ENCODE peak calls at places on chromosome 3, in five cellular contexts. N, I, Y, E and H are unnamed samples.
A peak's percentile ranks its signal among the peaks of the same experiment; 100 is the strongest.

GRCh38 chr3:178320481-178321352 is 215.5 kb upstream of the KCNMB2 start:
- DNase-seq in Y (peak; percentile 70), I (peak; percentile 63), N (peak; percentile 82), E (peak; percentile 26), H (no peak)

GRCh38 chr3:9778102-9778501 is 8.4 kb upstream of the CAMK1 start:
- DNase-seq in I (no peak), Y (peak; percentile 48), N (peak; percentile 68), E (peak; percentile 59), H (peak; percentile 28)

GRCh38 chr3:101117981-101118380 is 124.8 kb upstream of the ABI3BP start:
- DNase-seq in I (no peak), E (no peak), N (no peak), Y (peak; percentile 62), H (no peak)

GRCh38 chr3:126715432-126715831 is 11.4 kb downstream of the CHCHD6 start:
- DNase-seq in N (no peak), E (no peak), Y (no peak), I (no peak), H (no peak)

GRCh38 chr3:194308635-194309213 is 42.4 kb downstream of the CPN2 start:
- DNase-seq in N (no peak), I (no peak), E (no peak), Y (no peak), H (no peak)

GRCh38 chr3:71064288-71064975 is 519.1 kb downstream of the FOXP1 start:
- DNase-seq in Y (peak; percentile 75), I (no peak), E (peak; percentile 29), N (peak; percentile 66), H (no peak)

GRCh38 chr3:32401541-32402052 is 9.9 kb downstream of the CMTM7 start:
- DNase-seq in E (peak; percentile 78), I (peak; percentile 69), Y (peak; percentile 84), N (peak; percentile 71), H (no peak)

GRCh38 chr3:118846176-118846575 is 188.5 kb downstream of the IGSF11 start:
- DNase-seq in E (no peak), N (no peak), I (no peak), Y (no peak), H (no peak)

GRCh38 chr3:174957081-174957480 is 97.9 kb downstream of the NAALADL2 start:
- DNase-seq in N (peak; percentile 27), I (no peak), E (no peak), Y (no peak), H (no peak)

GRCh38 chr3:79306939-79307590 is 460.7 kb downstream of the ROBO1 start:
- DNase-seq in I (no peak), N (no peak), Y (no peak), E (no peak), H (no peak)

GRCh38 chr3:41131224-41131623 is 68.1 kb upstream of the CTNNB1 start:
- DNase-seq in Y (no peak), E (no peak), I (no peak), N (peak; percentile 20), H (no peak)

GRCh38 chr3:66618066-66618465 is 117.2 kb upstream of the LRIG1 start:
- DNase-seq in N (peak; percentile 52), Y (no peak), E (no peak), I (no peak), H (peak; percentile 64)

GRCh38 chr3:126313580-126314304 is 43.5 kb downstream of the KLF15 start:
- DNase-seq in Y (peak; percentile 10), N (no peak), E (no peak), I (no peak), H (no peak)

GRCh38 chr3:78517932-78518331 is 1249.9 kb downstream of the ROBO1 start:
- DNase-seq in I (no peak), Y (no peak), N (no peak), E (no peak), H (no peak)

GRCh38 chr3:86969500-86970189 is 21.3 kb downstream of the VGLL3 start:
- DNase-seq in N (no peak), I (no peak), E (peak; percentile 46), Y (peak; percentile 74), H (no peak)

GRCh38 chr3:52447512-52448355 is 2.8 kb upstream of the SEMA3G start:
- DNase-seq in N (no peak), E (no peak), I (no peak), Y (no peak), H (no peak)

GRCh38 chr3:82157952-82158351 is 396.5 kb upstream of the GBE1 start:
- DNase-seq in E (peak; percentile 20), N (peak; percentile 65), I (no peak), Y (peak; percentile 29), H (no peak)

GRCh38 chr3:111151438-111151837 is 79.8 kb downstream of the NECTIN3 start:
- DNase-seq in Y (peak; percentile 24), I (no peak), N (peak; percentile 76), E (no peak), H (peak; percentile 18)

DNA sequence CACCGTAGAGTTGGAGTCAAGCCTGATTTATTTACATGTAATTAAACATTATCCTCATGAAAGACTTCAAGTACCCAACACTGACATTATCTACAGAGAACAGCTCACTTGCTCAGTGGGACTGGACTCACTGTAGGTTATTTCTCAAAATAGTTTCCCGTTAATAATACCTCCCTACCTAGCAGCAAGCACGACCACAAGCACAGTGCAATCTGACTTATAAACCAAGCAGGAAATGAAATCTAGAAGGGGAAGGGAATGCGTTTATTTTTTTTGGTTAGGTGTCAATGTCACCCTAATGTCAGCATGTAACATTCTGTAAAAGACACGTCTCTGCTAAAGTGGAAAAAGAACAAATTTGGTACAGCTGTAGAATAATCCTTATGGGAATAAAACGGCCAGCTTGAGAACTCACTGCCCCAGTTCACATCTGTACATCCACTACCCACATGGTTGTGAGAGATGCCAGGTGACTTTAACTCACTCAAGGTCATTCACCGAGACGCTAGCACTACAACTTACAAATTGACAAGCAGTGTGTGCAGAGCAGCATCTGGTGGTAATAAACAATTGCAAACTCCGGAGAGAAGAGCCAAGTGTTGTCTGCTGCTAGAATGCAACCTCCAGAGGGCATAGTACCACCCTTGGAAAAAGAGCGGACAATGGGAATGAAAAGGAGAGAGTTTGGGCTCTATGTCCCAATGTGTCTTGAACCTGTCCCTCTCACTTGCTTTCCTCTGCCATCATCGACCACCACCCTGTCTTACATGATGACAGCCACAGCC is 242.5 kb downstream of the CADPS start:
- DNase-seq in N (no peak), I (no peak), Y (no peak), E (no peak), H (no peak)
- TF ChIP-seq CTCF in N (no peak), I (no peak), Y (no peak), E (no peak), H (peak; percentile 39)

GRCh38 chr3:60743631-60744164 is 507.6 kb downstream of the FHIT start:
- DNase-seq in N (no peak), E (no peak), I (no peak), Y (no peak), H (no peak)
- TF ChIP-seq CTCF in N (no peak), E (no peak), I (no peak), Y (no peak), H (no peak)

GRCh38 chr3:115937054-115937453 is 313.7 kb downstream of the GAP43 start:
- DNase-seq in E (no peak), Y (no peak), I (no peak), N (no peak), H (no peak)
- TF ChIP-seq CTCF in E (peak; percentile 32), Y (peak; percentile 36), I (no peak), N (peak; percentile 42), H (peak; percentile 41)

DNA sequence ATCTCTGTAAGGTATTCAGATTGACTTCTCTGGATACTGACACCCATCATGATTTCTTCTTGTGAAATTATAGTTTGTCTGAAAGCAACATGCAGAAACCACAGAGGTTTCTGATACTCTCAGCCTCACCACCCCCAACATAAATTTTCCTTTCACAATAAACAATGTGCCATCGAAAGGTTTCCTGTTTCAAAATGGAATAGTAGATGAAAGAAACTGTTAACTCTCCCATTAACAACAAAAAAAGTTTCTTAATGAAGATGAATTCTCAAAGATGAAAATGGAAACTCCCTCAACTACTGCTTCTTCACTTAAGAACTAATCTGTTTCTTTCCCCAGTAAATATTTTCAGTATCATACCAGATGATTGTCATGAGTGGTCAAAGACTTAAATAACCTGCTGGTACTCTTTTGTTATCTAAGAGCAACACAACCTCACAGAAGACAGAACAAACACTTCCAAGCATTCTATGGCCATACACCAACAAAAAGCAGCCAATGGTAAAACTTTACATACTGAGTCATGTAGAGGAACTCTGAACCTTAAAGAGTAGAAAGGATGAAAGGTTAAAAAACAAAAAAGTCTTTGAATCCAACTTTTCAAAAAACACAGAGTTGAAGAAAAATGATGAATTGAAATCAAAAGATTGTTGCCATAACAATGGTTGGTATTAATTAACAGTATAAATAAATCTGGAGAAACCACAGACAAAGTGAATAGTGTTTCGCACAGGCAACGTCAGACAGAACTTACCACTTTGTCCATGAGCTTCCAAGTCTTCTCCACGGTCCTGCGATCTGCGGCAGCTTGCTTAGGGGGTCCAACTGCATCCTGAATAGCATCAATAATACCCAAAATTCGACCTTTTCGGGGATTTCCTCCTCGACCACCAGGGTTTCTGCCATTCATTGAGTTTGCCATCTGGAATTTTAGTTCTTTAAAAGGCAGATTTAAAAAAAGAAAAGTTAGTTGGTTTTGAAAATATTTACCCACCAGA is 1.9 kb downstream of the CBLB start:
- DNase-seq in E (no peak), Y (peak; percentile 71), N (peak; percentile 56), I (no peak), H (no peak)
- TF ChIP-seq CTCF in E (no peak), Y (no peak), N (no peak), I (no peak), H (no peak)

GRCh38 chr3:20040476-20041196 is 390 bp downstream of the KAT2B start:
- DNase-seq in E (peak; percentile 76), N (peak; percentile 63), I (peak; percentile 76), Y (peak; percentile 78), H (no peak)
- TF ChIP-seq CTCF in E (no peak), N (no peak), I (peak; percentile 33), Y (peak; percentile 22), H (no peak)